ENCODE peak calls at places on chromosomes 5 and 9, in seven cellular contexts. U is HepG2, I is astrocyte, Y is hepatocyte, C is neural progenitor cell, F is HCT116, N is GM23248. L is an unnamed sample. For H3K27me3, the result is how much of the 10 kb centered on the place peaks cover.

GRCh38 chr9:38708759-38709158 is 11.2 kb downstream of the FAM240B start:
- DNase-seq in C (no peak), I (peak), F (no peak), U (no peak), Y (no peak), N (no peak), L (no peak)

GRCh38 chr5:13505326-13505725 is 439.2 kb downstream of the DNAH5 start:
- DNase-seq in I (no peak), C (no peak), Y (no peak), F (no peak), N (no peak), U (no peak), L (no peak)

GRCh38 chr5:170963521-170963920 is 101.7 kb downstream of the RANBP17 start:
- DNase-seq in I (no peak), F (no peak), C (peak), U (no peak), N (no peak), Y (no peak), L (no peak)

GRCh38 chr5:109256486-109256885 is 153.3 kb downstream of the PJA2 start:
- DNase-seq in U (no peak), F (no peak), C (no peak), I (no peak), Y (no peak), N (no peak), L (no peak)

GRCh38 chr5:134647750-134648424 is 698 bp upstream of the SEC24A start:
- DNase-seq in Y (peak), U (peak), C (no peak), I (peak), F (peak), N (peak), L (no peak)

GRCh38 chr5:22541037-22541436 is 312.1 kb downstream of the CDH12 start:
- DNase-seq in U (no peak), Y (peak), C (peak), I (no peak), N (no peak), F (no peak), L (no peak)

GRCh38 chr5:110544603-110545002 is 181.9 kb downstream of the TMEM232 start:
- DNase-seq in Y (no peak), F (no peak), C (no peak), I (no peak), U (no peak), N (peak), L (no peak)

GRCh38 chr9:136608331-136609159 is 54.2 kb upstream of the EGFL7 start:
- DNase-seq in U (no peak), F (no peak), N (no peak), C (no peak), I (no peak), Y (no peak), L (no peak)

GRCh38 chr9:129375845-129376244 is 197.8 kb upstream of the IER5L start:
- DNase-seq in Y (no peak), F (no peak), C (no peak), U (no peak), N (no peak), I (no peak), L (no peak)

GRCh38 chr5:140324834-140325195 is 21.6 kb downstream of the HBEGF start:
- DNase-seq in N (peak), U (no peak), C (no peak), I (peak), Y (no peak), F (no peak), L (no peak)

GRCh38 chr5:96344678-96345612 is 88.1 kb downstream of the PCSK1 start:
- DNase-seq in N (peak), U (peak), I (peak), Y (peak), C (peak), F (peak), L (peak)

GRCh38 chr5:160303690-160304089 is 8.7 kb downstream of the CCNJL start:
- DNase-seq in Y (no peak), U (no peak), F (no peak), I (no peak), N (no peak), C (no peak), L (no peak)

GRCh38 chr5:135246923-135247795 is 151.9 kb downstream of the MACROH2A1 start:
- DNase-seq in Y (peak), N (peak), C (no peak), U (no peak), I (peak), F (peak), L (no peak)

GRCh38 chr5:10018211-10018610 is 231.5 kb downstream of the ATPSCKMT start:
- DNase-seq in I (peak), Y (no peak), F (no peak), U (no peak), C (no peak), N (peak), L (no peak)

GRCh38 chr9:14706530-14707140 is 13.4 kb upstream of the ZDHHC21 start:
- DNase-seq in I (no peak), U (no peak), C (no peak), Y (no peak), N (no peak), F (no peak), L (no peak)

GRCh38 chr9:117412006-117412715 is 2.7 kb downstream of the ASTN2 start:
- DNase-seq in F (no peak), N (no peak), Y (no peak), U (no peak), C (peak), I (no peak), L (no peak)

GRCh38 chr9:37390759-37391158 is 31.7 kb upstream of the GRHPR start:
- DNase-seq in N (peak), Y (peak), U (peak), F (peak), C (peak), I (no peak), L (no peak)

GRCh38 chr5:151251001-151251551 is 1.9 kb upstream of the GM2A start:
- DNase-seq in F (no peak), I (no peak), N (no peak), Y (no peak), U (peak), C (no peak), L (no peak)

GRCh38 chr5:156314416-156314815 is 12.5 kb upstream of the SGCD start:
- DNase-seq in U (no peak), C (no peak), N (no peak), F (no peak), I (no peak), Y (no peak), L (no peak)

GRCh38 chr5:42993516-42994284 is 46.4 kb downstream of the ANXA2R start:
- DNase-seq in C (peak), F (no peak), U (no peak), Y (no peak), I (peak), N (peak), L (peak)

GRCh38 chr5:73137575-73138530 is 17.5 kb downstream of the TMEM171 start:
- DNase-seq in U (no peak), I (no peak), F (no peak), C (no peak), Y (no peak), N (no peak), L (no peak)

GRCh38 chr9:35798658-35799366 is 7.4 kb downstream of the NPR2 start:
- DNase-seq in Y (peak), I (peak), U (peak), F (no peak), N (peak), C (no peak), L (no peak)

GRCh38 chr9:132994410-132995120 is 16.1 kb downstream of the GFI1B start:
- DNase-seq in N (peak), Y (peak), U (no peak), I (peak), C (peak), F (no peak), L (no peak)

GRCh38 chr9:127755558-127756060 is 20.5 kb upstream of the TOR2A start:
- DNase-seq in N (no peak), C (no peak), I (no peak), F (no peak), U (no peak), Y (no peak), L (no peak)

GRCh38 chr9:127754099-127754760 is 19.1 kb upstream of the TOR2A start:
- DNase-seq in C (peak), Y (no peak), I (no peak), U (no peak), N (peak), F (no peak), L (no peak)

GRCh38 chr9:127754761-127755557 is 19.9 kb upstream of the TOR2A start:
- DNase-seq in F (no peak), C (peak), Y (no peak), U (no peak), I (no peak), N (no peak), L (no peak)

GRCh38 chr9:127753148-127753547 is 18.1 kb upstream of the TOR2A start:
- DNase-seq in N (no peak), C (no peak), Y (no peak), I (no peak), U (no peak), F (no peak), L (no peak)

GRCh38 chr9:127753556-127753955 is 18.5 kb upstream of the TOR2A start:
- DNase-seq in I (no peak), N (no peak), C (no peak), U (no peak), Y (no peak), F (no peak), L (no peak)
- H3K27me3 ChIP-seq in I (under half), N (under half), C (under half), U (under half), Y (under half), F (under half), L (under half)

GRCh38 chr9:74526215-74526614 is 29.1 kb downstream of the RORB start:
- DNase-seq in U (no peak), N (no peak), I (peak), F (no peak), C (no peak), Y (no peak), L (no peak)
- H2AFZ ChIP-seq in U (no peak), N (no peak), I (no peak), F (no peak), C (peak), Y (no peak), L (no peak)

DNA sequence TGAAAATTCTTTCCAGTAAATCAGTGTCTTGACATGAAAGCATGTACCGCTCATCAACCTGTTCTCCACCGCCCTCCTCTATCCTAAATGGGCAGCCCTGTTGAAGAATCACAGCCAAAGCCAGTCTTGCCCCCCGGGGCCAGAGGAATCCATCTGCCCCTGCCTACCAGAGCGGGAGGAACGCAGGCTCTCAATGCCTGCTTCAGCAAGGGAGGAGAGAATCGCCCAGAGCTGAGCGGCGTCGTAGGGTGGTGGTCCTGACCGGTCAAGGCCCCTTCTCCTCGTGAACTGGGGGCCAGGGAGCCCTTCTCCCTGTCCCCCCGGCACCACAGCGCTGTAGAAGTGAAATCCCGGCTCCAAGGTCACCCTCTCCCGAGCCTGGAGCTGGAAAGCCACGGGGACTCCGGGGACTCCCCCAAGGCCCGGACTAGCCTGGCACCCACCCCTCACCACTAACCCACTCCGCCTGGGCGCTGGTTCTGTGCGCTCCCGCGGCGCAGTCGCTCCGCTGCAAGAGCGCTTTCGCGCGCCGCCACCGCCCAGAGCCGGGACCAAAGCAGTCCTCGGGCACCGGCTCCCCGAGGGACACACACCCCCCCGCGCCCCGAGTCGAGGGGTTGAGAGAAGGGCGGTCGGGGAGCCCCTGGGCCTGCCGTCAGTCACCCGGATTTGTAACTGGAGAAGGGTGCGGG is 718 bp upstream of the TMEM215 start:
- DNase-seq in U (no peak), Y (peak), I (no peak), C (peak), N (no peak), F (no peak), L (no peak)
- TF ChIP-seq EZH2 in U (no peak), Y (peak), I (no peak), C (no peak), N (no peak), F (no peak), L (no peak)

GRCh38 chr5:87105577-87105976 is 162.1 kb upstream of the RASA1 start:
- DNase-seq in U (no peak), Y (no peak), N (no peak), C (no peak), I (no peak), F (no peak), L (no peak)

GRCh38 chr5:87099967-87100366 is 167.7 kb upstream of the RASA1 start:
- DNase-seq in I (no peak), U (no peak), N (no peak), C (peak), Y (no peak), F (no peak), L (no peak)

GRCh38 chr5:87101321-87101720 is 166.4 kb upstream of the RASA1 start:
- DNase-seq in I (no peak), N (no peak), U (no peak), Y (no peak), C (no peak), F (no peak), L (no peak)

GRCh38 chr5:87103616-87104287 is 163.9 kb upstream of the RASA1 start:
- DNase-seq in Y (no peak), U (no peak), N (no peak), F (no peak), I (no peak), C (no peak), L (no peak)

DNA sequence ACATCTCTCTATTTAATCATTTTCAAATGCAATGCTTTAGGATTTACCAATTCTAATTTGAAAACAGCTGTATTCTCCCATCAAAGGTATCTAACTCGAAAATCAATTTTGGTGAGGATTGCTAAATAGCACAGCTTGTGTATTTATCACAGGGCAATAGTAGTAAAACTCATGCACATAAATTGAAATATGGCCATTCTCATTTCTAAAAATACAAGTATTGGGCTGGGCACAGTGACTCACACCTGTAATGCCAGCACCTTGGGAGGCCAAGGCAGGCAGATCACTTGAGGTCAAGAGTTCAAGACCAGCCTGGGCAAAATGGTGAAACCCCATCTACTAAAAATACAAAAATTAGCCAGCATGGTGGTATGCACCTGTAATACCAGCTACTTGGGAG is 164.8 kb upstream of the RASA1 start:
- DNase-seq in I (no peak), N (no peak), U (no peak), C (no peak), Y (no peak), F (no peak), L (no peak)
- H3K27me3 ChIP-seq in I (under half), N (under half), U (under half), C (under half), Y (under half), F (under half), L (under half)

DNA sequence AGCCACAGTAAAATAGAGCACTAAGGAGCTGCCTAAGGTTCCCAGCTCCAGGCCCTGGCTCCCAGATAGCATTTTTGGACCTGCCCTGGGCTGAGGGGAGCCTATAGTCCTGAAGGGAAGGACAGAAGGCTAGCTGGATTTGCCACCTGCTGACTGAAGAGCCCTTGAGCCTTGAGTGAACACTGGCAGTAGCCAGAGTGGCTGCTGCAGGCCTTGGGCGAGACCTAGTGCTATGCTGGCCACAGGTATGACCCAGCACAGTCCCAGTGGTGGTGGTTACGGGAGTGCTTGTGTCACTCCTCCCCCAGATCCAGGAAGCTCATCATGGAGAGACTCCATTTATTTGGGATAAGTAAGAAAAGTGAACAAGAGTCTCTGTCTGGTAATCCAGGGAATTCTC is 10.3 kb upstream of the STX17 start:
- DNase-seq in N (no peak), C (no peak), F (no peak), Y (no peak), U (no peak), I (no peak), L (no peak)
- H2AFZ ChIP-seq in N (no peak), C (no peak), F (no peak), Y (no peak), U (no peak), I (no peak), L (no peak)

GRCh38 chr9:93183663-93184438 is at the start of gene WNK2:
- DNase-seq in Y (peak), F (no peak), I (no peak), C (peak), U (no peak), N (peak), L (no peak)
- TF ChIP-seq EZH2 in Y (no peak), F (no peak), I (no peak), C (no peak), U (no peak), N (no peak), L (no peak)